ENCODE peak calls at places on chromosomes 4 and X, in eight cellular contexts. I is H9, R is neural progenitor cell, W is GM12878, P is IMR-90, J is GM23338, U is GM23248, Z is A549. Y is an unnamed sample.

GRCh38 chrX:119887721-119888425 is 7.8 kb upstream of the AKAP14 start:
- DNase-seq in I (peak; percentile 88), R (peak; percentile 83), W (no peak), P (peak; percentile 30), J (peak; percentile 89), U (peak; percentile 70), Z (peak; percentile 78), Y (peak; percentile 77)

GRCh38 chr4:163540977-163541376 is 46.5 kb downstream of the TMA16 start:
- DNase-seq in I (no peak), R (no peak), W (no peak), P (peak; percentile 95), J (no peak), U (peak; percentile 86), Z (no peak), Y (no peak)

GRCh38 chrX:3175659-3176438 is 134.6 kb downstream of the ARSF start:
- DNase-seq in I (no peak), R (no peak), W (no peak), P (peak; percentile 56), J (no peak), U (peak; percentile 68), Z (no peak), Y (no peak)

GRCh38 chrX:41960142-41960541 is 36.8 kb upstream of the CASK start:
- DNase-seq in I (no peak), R (no peak), W (no peak), P (no peak), J (no peak), U (no peak), Z (no peak), Y (no peak)

GRCh38 chr4:17624821-17625220 is 10.4 kb downstream of the MED28 start:
- DNase-seq in I (no peak), R (no peak), W (no peak), P (no peak), J (no peak), U (no peak), Z (no peak), Y (no peak)

GRCh38 chrX:49039598-49040375 is 3.4 kb downstream of the TFE3 start:
- DNase-seq in I (peak; percentile 97), R (peak; percentile 92), W (no peak), P (peak; percentile 94), J (peak; percentile 95), U (peak; percentile 93), Z (peak; percentile 84), Y (peak; percentile 84)

GRCh38 chr4:128835498-128836222 is 26.2 kb downstream of the JADE1 start:
- DNase-seq in I (no peak), R (no peak), W (no peak), P (no peak), J (no peak), U (no peak), Z (no peak), Y (no peak)

GRCh38 chr4:98481167-98481566 is 177.2 kb downstream of the TSPAN5 start:
- DNase-seq in I (no peak), R (no peak), W (no peak), P (no peak), J (no peak), U (no peak), Z (no peak), Y (no peak)

GRCh38 chrX:20595928-20596550 is 329.3 kb upstream of the RPS6KA3 start:
- DNase-seq in I (peak; percentile 26), R (no peak), W (no peak), P (no peak), J (peak; percentile 0), U (peak; percentile 70), Z (no peak), Y (no peak)

GRCh38 chrX:154378059-154378798 is 866 bp upstream of the EMD start:
- DNase-seq in I (peak; percentile 46), R (no peak), W (no peak), P (peak; percentile 40), J (peak; percentile 47), U (peak; percentile 68), Z (peak; percentile 55), Y (peak; percentile 60)

GRCh38 chrX:112233164-112233563 is 150.6 kb upstream of the TRPC5 start:
- DNase-seq in I (no peak), R (no peak), W (peak; percentile 12), P (no peak), J (no peak), U (no peak), Z (no peak), Y (no peak)

GRCh38 chr4:121228851-121229250 is 64.7 kb upstream of the TNIP3 start:
- DNase-seq in I (no peak), R (no peak), W (no peak), P (no peak), J (no peak), U (no peak), Z (no peak), Y (no peak)

GRCh38 chr4:16104520-16104919 is 20.7 kb upstream of the PROM1 start:
- DNase-seq in I (peak; percentile 10), R (no peak), W (no peak), P (no peak), J (no peak), U (no peak), Z (no peak), Y (no peak)

GRCh38 chr4:53322696-53323095 is 43.2 kb downstream of the SCFD2 start:
- DNase-seq in I (no peak), R (no peak), W (no peak), P (no peak), J (no peak), U (no peak), Z (no peak), Y (no peak)

GRCh38 chrX:19760345-19760744 is 127.1 kb downstream of the SH3KBP1 start:
- DNase-seq in I (no peak), R (no peak), W (no peak), P (no peak), J (no peak), U (peak; percentile 20), Z (no peak), Y (no peak)

GRCh38 chr4:24713604-24714003 is 81.8 kb upstream of the SOD3 start:
- DNase-seq in I (no peak), R (no peak), W (no peak), P (no peak), J (no peak), U (no peak), Z (no peak), Y (no peak)

GRCh38 chr4:38868055-38868965 is 704 bp downstream of the FAM114A1 start:
- DNase-seq in I (peak; percentile 38), R (peak; percentile 12), W (no peak), P (peak; percentile 60), J (peak; percentile 44), U (peak; percentile 72), Z (no peak), Y (no peak)

GRCh38 chr4:26183017-26183416 is 137.8 kb upstream of the RBPJ start:
- DNase-seq in I (no peak), R (no peak), W (no peak), P (peak; percentile 79), J (no peak), U (peak; percentile 74), Z (no peak), Y (no peak)

GRCh38 chr4:16909245-16909644 is 10.8 kb upstream of the LDB2 start:
- DNase-seq in I (no peak), R (peak; percentile 27), W (no peak), P (no peak), J (peak; percentile 26), U (peak; percentile 43), Z (no peak), Y (no peak)

GRCh38 chr4:60934896-60935295 is 265.2 kb upstream of the ADGRL3 start:
- DNase-seq in I (no peak), R (no peak), W (no peak), P (no peak), J (peak; percentile 32), U (no peak), Z (no peak), Y (no peak)

GRCh38 chr4:60938621-60939020 is 261.5 kb upstream of the ADGRL3 start:
- DNase-seq in I (no peak), R (no peak), W (no peak), P (no peak), J (no peak), U (no peak), Z (no peak), Y (no peak)

GRCh38 chr4:60944070-60944469 is 256.1 kb upstream of the ADGRL3 start:
- DNase-seq in I (no peak), R (no peak), W (no peak), P (no peak), J (no peak), U (no peak), Z (no peak), Y (no peak)

DNA sequence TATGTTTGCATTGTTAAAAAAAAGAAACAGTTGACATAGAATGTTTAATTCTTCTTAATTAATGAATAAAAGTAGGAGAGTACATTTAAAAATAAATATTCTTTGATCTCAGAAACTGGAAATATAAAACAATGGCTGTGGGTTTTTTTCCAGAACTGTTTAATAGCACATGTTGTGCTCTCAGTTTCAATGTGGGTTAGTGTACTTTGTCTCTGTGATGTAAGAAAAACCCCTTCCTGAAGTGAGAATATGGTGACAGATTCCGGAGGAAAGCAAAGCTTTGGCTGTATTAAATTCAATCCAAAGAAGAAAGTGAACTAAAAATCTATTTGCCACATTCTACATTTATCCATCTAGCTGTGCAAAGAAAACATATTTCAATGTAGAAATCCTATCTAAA is 261.9 kb upstream of the ADGRL3 start:
- DNase-seq in I (no peak), R (no peak), W (no peak), P (no peak), J (no peak), U (no peak), Z (no peak), Y (no peak)
- H3K4me2 ChIP-seq in I (no peak overlapping the region), R (no peak overlapping the region), W (no peak overlapping the region), P (no peak overlapping the region), J (no peak overlapping the region), U (no peak overlapping the region), Z (no peak overlapping the region), Y (no peak overlapping the region)

DNA sequence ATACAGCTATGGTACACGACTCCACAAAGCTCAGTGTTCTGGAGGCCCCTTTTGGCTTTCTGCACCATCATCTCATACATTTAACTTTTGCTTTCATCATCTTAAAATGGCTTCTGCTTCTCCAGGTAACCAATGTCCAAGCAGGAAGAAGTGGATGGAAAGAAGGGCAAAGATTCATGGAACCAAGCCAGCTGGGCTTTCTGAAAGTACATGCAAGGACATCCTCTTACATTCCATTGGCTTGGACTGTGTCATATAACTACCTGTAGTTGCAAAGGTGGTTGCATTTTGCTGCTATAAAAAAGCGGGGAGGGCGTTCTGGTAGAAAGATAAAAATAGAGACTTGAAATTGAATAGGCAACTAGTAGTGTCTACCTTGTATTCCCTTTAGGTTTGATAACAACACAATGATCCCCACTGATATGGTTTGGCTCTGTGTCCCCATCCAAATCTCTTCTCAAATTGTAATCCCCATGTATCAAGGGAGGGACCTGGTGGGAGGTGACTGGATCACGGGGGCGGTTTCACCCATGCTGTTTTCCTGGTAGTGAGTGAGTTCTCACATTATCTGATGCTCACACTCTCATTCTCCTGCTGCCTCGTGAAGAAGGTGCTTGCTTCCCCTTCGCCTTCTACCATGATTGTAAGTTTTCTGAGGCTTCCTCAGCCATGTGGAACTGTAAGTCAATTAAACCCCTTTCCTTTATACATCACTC is 6.7 kb upstream of the FHIP1A start:
- DNase-seq in I (no peak), R (no peak), W (no peak), P (no peak), J (no peak), U (no peak), Z (no peak), Y (no peak)
- H3K4me2 ChIP-seq in I (no peak overlapping the region), R (no peak overlapping the region), W (no peak overlapping the region), P (no peak overlapping the region), J (no peak overlapping the region), U (no peak overlapping the region), Z (no peak overlapping the region), Y (no peak overlapping the region)

GRCh38 chrX:150084474-150085229 is 146.4 kb upstream of the EOLA2 start:
- DNase-seq in I (no peak), R (no peak), W (no peak), P (peak; percentile 77), J (no peak), U (peak; percentile 62), Z (no peak), Y (peak; percentile 37)
- H3K4me2 ChIP-seq in I (no peak overlapping the region), R (no peak overlapping the region), W (no peak overlapping the region), P (peak overlapping the region; percentile 8), J (no peak overlapping the region), U (peak overlapping the region; percentile 61), Z (peak overlapping the region; percentile 65), Y (no peak overlapping the region)

GRCh38 chrX:54358424-54359211 is 772 bp upstream of the WNK3 start:
- DNase-seq in I (peak; percentile 83), R (peak; percentile 96), W (no peak), P (peak; percentile 41), J (peak; percentile 92), U (peak; percentile 35), Z (no peak), Y (no peak)
- H3K4me2 ChIP-seq in I (peak overlapping the region; percentile 46), R (peak overlapping the region; percentile 70), W (peak overlapping the region; percentile 64), P (peak overlapping the region; percentile 73), J (peak overlapping the region; percentile 88), U (no peak overlapping the region), Z (peak overlapping the region; percentile 99), Y (no peak overlapping the region)

Y was measured in PC-9.